ENCODE peak calls at places on chromosomes 2 and 18, in four cellular contexts. S, R, D and Z are unnamed samples.

GRCh38 chr18:33277431-33277830 is 163.1 kb downstream of the CCDC178 start:
- DNase-seq in S (no peak), R (no peak), D (no peak), Z (no peak)

GRCh38 chr2:113227698-113228097 is 51.0 kb downstream of the PAX8 start:
- DNase-seq in S (no peak), R (no peak), D (no peak), Z (no peak)

GRCh38 chr18:56255381-56255780 is 383.0 kb downstream of the TXNL1 start:
- DNase-seq in S (no peak), R (no peak), D (no peak), Z (no peak)

GRCh38 chr2:205086689-205087088 is 541.4 kb downstream of the PARD3B start:
- DNase-seq in S (no peak), R (no peak), D (no peak), Z (peak; percentile 11)

GRCh38 chr2:147463881-147464520 is 380.8 kb upstream of the ACVR2A start:
- DNase-seq in S (no peak), R (no peak), D (no peak), Z (no peak)

GRCh38 chr2:241068136-241068941 is 33.7 kb downstream of the MTERF4 start:
- DNase-seq in S (no peak), R (no peak), D (no peak), Z (no peak)

GRCh38 chr18:830315-830901 is 18.4 kb upstream of the YES1 start:
- DNase-seq in S (peak; percentile 81), R (peak; percentile 94), D (no peak), Z (peak; percentile 39)

GRCh38 chr2:3442185-3442584 is 62.7 kb downstream of the TRAPPC12 start:
- DNase-seq in S (no peak), R (no peak), D (no peak), Z (no peak)

GRCh38 chr2:127605691-127606277 is 40.2 kb upstream of the GPR17 start:
- DNase-seq in S (no peak), R (no peak), D (no peak), Z (no peak)

GRCh38 chr2:226031078-226031937 is 631.8 kb downstream of the NYAP2 start:
- DNase-seq in S (peak; percentile 85), R (peak; percentile 79), D (peak; percentile 65), Z (peak; percentile 28)

GRCh38 chr2:66693007-66693965 is 258.4 kb downstream of the MEIS1 start:
- DNase-seq in S (no peak), R (no peak), D (no peak), Z (no peak)
- H3K4me3 ChIP-seq in S (no peak overlapping the region), R (no peak overlapping the region), D (no peak overlapping the region), Z (no peak overlapping the region)

GRCh38 chr2:218271487-218271797 is 1.1 kb downstream of the PNKD start:
- DNase-seq in S (no peak), R (no peak), D (peak; percentile 30), Z (no peak)
- H3K4me3 ChIP-seq in S (peak overlapping the region; percentile 88), R (peak overlapping the region; percentile 97), D (peak overlapping the region; percentile 87), Z (peak overlapping the region; percentile 71)

GRCh38 chr2:181218271-181218935 is 238.0 kb downstream of the UBE2E3 start:
- DNase-seq in S (no peak), R (no peak), D (no peak), Z (no peak)
- H3K4me3 ChIP-seq in S (no peak overlapping the region), R (no peak overlapping the region), D (no peak overlapping the region), Z (no peak overlapping the region)

GRCh38 chr18:76620326-76620813 is 125.3 kb upstream of the ZNF516 start:
- DNase-seq in S (peak; percentile 70), R (peak; percentile 78), D (no peak), Z (peak; percentile 46)
- H3K4me3 ChIP-seq in S (peak overlapping the region; percentile 25), R (peak overlapping the region; percentile 33), D (no peak overlapping the region), Z (peak overlapping the region; percentile 30)

DNA sequence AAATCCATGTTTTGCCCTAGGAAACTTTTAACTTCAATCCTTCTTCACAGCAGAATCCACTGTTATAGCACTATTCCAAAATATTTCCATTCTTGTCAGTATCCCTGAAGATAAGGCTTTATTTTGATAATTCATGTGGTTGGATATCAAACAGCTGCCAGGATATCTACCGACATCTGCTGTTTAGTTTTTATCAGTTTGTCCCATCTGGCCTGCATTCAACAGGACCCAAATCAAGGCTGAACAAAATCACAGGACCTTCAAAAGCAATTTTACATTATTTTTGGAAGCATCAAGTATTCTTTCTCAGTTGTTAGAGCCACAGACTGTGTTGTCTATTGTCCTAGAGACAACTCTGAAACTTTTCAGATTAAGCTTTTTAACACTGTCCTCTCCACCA is 429.0 kb upstream of the PIK3C3 start:
- DNase-seq in S (no peak), R (no peak), D (no peak), Z (no peak)
- H3K4me3 ChIP-seq in S (no peak overlapping the region), R (no peak overlapping the region), D (no peak overlapping the region), Z (no peak overlapping the region)

GRCh38 chr2:12970861-12971260 is 254.1 kb downstream of the TRIB2 start:
- DNase-seq in S (peak; percentile 74), R (peak; percentile 46), D (peak; percentile 62), Z (no peak)
- H3K4me3 ChIP-seq in S (no peak overlapping the region), R (no peak overlapping the region), D (no peak overlapping the region), Z (no peak overlapping the region)